ENCODE peak calls at places on chromosomes 4 and X, in nine cellular contexts. One of them, this sample, is unnamed.
A peak's percentile ranks its signal among the peaks of the same experiment; 100 is the strongest.

GRCh38 chr4:117768610-117769009 is 265.7 kb upstream of the NDST3 start:
- ATAC-seq in upper lobe of left lung: no peak
- ATAC-seq in body of pancreas: no peak
- ATAC-seq in CD8-positive, alpha-beta T cell: no peak
- ATAC-seq in right lobe of liver: no peak
- ATAC-seq in right cardiac atrium: no peak
- ATAC-seq in heart left ventricle: no peak
- ATAC-seq in Panc1: no peak
- ATAC-seq in heart right ventricle: no peak
- ATAC-seq in this sample: no peak

GRCh38 chr4:39102297-39102696 is 40.3 kb downstream of the KLHL5 start:
- ATAC-seq in upper lobe of left lung: no peak
- ATAC-seq in body of pancreas: no peak
- ATAC-seq in CD8-positive, alpha-beta T cell: no peak
- ATAC-seq in right lobe of liver: no peak
- ATAC-seq in right cardiac atrium: peak; percentile 68
- ATAC-seq in heart left ventricle: peak; percentile 73
- ATAC-seq in Panc1: no peak
- ATAC-seq in heart right ventricle: no peak
- ATAC-seq in this sample: no peak

GRCh38 chr4:5998333-5998936 is 19.8 kb downstream of the C4orf50 start:
- ATAC-seq in upper lobe of left lung: peak; percentile 78
- ATAC-seq in body of pancreas: peak; percentile 71
- ATAC-seq in CD8-positive, alpha-beta T cell: peak; percentile 36
- ATAC-seq in right lobe of liver: peak; percentile 87
- ATAC-seq in right cardiac atrium: peak; percentile 75
- ATAC-seq in heart left ventricle: peak; percentile 79
- ATAC-seq in Panc1: peak; percentile 93
- ATAC-seq in heart right ventricle: peak; percentile 77
- ATAC-seq in this sample: no peak

GRCh38 chr4:123260429-123261052 is 136.1 kb upstream of the SPRY1 start:
- ATAC-seq in upper lobe of left lung: no peak
- ATAC-seq in body of pancreas: no peak
- ATAC-seq in CD8-positive, alpha-beta T cell: no peak
- ATAC-seq in right lobe of liver: no peak
- ATAC-seq in right cardiac atrium: peak; percentile 53
- ATAC-seq in heart left ventricle: peak; percentile 39
- ATAC-seq in Panc1: no peak
- ATAC-seq in heart right ventricle: peak; percentile 29
- ATAC-seq in this sample: no peak

GRCh38 chr4:24690436-24690835 is 104.9 kb upstream of the SOD3 start:
- ATAC-seq in upper lobe of left lung: peak; percentile 15
- ATAC-seq in body of pancreas: no peak
- ATAC-seq in CD8-positive, alpha-beta T cell: no peak
- ATAC-seq in right lobe of liver: no peak
- ATAC-seq in right cardiac atrium: peak; percentile 74
- ATAC-seq in heart left ventricle: peak; percentile 30
- ATAC-seq in Panc1: no peak
- ATAC-seq in heart right ventricle: no peak
- ATAC-seq in this sample: peak; percentile 61

GRCh38 chrX:155333701-155334100 is 713 bp downstream of the CLIC2 start:
- ATAC-seq in upper lobe of left lung: no peak
- ATAC-seq in body of pancreas: no peak
- ATAC-seq in CD8-positive, alpha-beta T cell: no peak
- ATAC-seq in right lobe of liver: no peak
- ATAC-seq in right cardiac atrium: no peak
- ATAC-seq in heart left ventricle: no peak
- ATAC-seq in Panc1: no peak
- ATAC-seq in heart right ventricle: peak; percentile 44
- ATAC-seq in this sample: no peak

GRCh38 chrX:44503550-44503949 is 39.1 kb downstream of the FUNDC1 start:
- ATAC-seq in upper lobe of left lung: no peak
- ATAC-seq in body of pancreas: no peak
- ATAC-seq in CD8-positive, alpha-beta T cell: no peak
- ATAC-seq in right lobe of liver: no peak
- ATAC-seq in right cardiac atrium: no peak
- ATAC-seq in heart left ventricle: no peak
- ATAC-seq in Panc1: no peak
- ATAC-seq in heart right ventricle: no peak
- ATAC-seq in this sample: no peak

GRCh38 chr4:74632634-74633033 is 161.7 kb downstream of the BTC start:
- ATAC-seq in upper lobe of left lung: peak; percentile 83
- ATAC-seq in body of pancreas: no peak
- ATAC-seq in CD8-positive, alpha-beta T cell: peak; percentile 77
- ATAC-seq in right lobe of liver: peak; percentile 33
- ATAC-seq in right cardiac atrium: peak; percentile 95
- ATAC-seq in heart left ventricle: peak; percentile 26
- ATAC-seq in Panc1: peak; percentile 73
- ATAC-seq in heart right ventricle: no peak
- ATAC-seq in this sample: no peak

GRCh38 chrX:68536429-68536828 is 37.6 kb downstream of the YIPF6 start:
- ATAC-seq in upper lobe of left lung: no peak
- ATAC-seq in body of pancreas: peak; percentile 35
- ATAC-seq in CD8-positive, alpha-beta T cell: no peak
- ATAC-seq in right lobe of liver: peak; percentile 51
- ATAC-seq in right cardiac atrium: no peak
- ATAC-seq in heart left ventricle: no peak
- ATAC-seq in Panc1: no peak
- ATAC-seq in heart right ventricle: no peak
- ATAC-seq in this sample: no peak

GRCh38 chr4:188262464-188262863 is 123.2 kb downstream of the TRIML1 start:
- ATAC-seq in upper lobe of left lung: no peak
- ATAC-seq in body of pancreas: no peak
- ATAC-seq in CD8-positive, alpha-beta T cell: no peak
- ATAC-seq in right lobe of liver: no peak
- ATAC-seq in right cardiac atrium: no peak
- ATAC-seq in heart left ventricle: no peak
- ATAC-seq in Panc1: no peak
- ATAC-seq in heart right ventricle: no peak
- ATAC-seq in this sample: no peak

GRCh38 chrX:25648790-25649189 is 489.4 kb upstream of the MAGEB18 start:
- ATAC-seq in upper lobe of left lung: no peak
- ATAC-seq in body of pancreas: no peak
- ATAC-seq in CD8-positive, alpha-beta T cell: no peak
- ATAC-seq in right lobe of liver: no peak
- ATAC-seq in right cardiac atrium: no peak
- ATAC-seq in heart left ventricle: no peak
- ATAC-seq in Panc1: no peak
- ATAC-seq in heart right ventricle: no peak
- ATAC-seq in this sample: no peak

GRCh38 chr4:15233626-15234025 is 194.2 kb upstream of the C1QTNF7 start:
- ATAC-seq in upper lobe of left lung: no peak
- ATAC-seq in body of pancreas: no peak
- ATAC-seq in CD8-positive, alpha-beta T cell: peak; percentile 60
- ATAC-seq in right lobe of liver: no peak
- ATAC-seq in right cardiac atrium: no peak
- ATAC-seq in heart left ventricle: peak; percentile 4
- ATAC-seq in Panc1: no peak
- ATAC-seq in heart right ventricle: no peak
- ATAC-seq in this sample: no peak

GRCh38 chrX:154409222-154409871 is at the start of gene DNASE1L1:
- ATAC-seq in upper lobe of left lung: peak; percentile 89
- ATAC-seq in body of pancreas: peak; percentile 22
- ATAC-seq in CD8-positive, alpha-beta T cell: no peak
- ATAC-seq in right lobe of liver: peak; percentile 53
- ATAC-seq in right cardiac atrium: peak; percentile 80
- ATAC-seq in heart left ventricle: peak; percentile 84
- ATAC-seq in Panc1: peak; percentile 92
- ATAC-seq in heart right ventricle: peak; percentile 75
- ATAC-seq in this sample: peak; percentile 66

GRCh38 chrX:84737471-84737871 is 235.2 kb upstream of the HDX start:
- ATAC-seq in upper lobe of left lung: no peak
- ATAC-seq in body of pancreas: no peak
- ATAC-seq in CD8-positive, alpha-beta T cell: no peak
- ATAC-seq in right lobe of liver: no peak
- ATAC-seq in right cardiac atrium: no peak
- ATAC-seq in heart left ventricle: no peak
- ATAC-seq in Panc1: no peak
- ATAC-seq in heart right ventricle: no peak
- ATAC-seq in this sample: peak; percentile 34

GRCh38 chrX:14777484-14777883 is 95.4 kb downstream of the FANCB start:
- ATAC-seq in upper lobe of left lung: no peak
- ATAC-seq in body of pancreas: no peak
- ATAC-seq in CD8-positive, alpha-beta T cell: no peak
- ATAC-seq in right lobe of liver: no peak
- ATAC-seq in right cardiac atrium: no peak
- ATAC-seq in heart left ventricle: no peak
- ATAC-seq in Panc1: no peak
- ATAC-seq in heart right ventricle: no peak
- ATAC-seq in this sample: no peak

GRCh38 chr4:120754590-120754989 is 167.9 kb downstream of the PRDM5 start:
- ATAC-seq in upper lobe of left lung: no peak
- ATAC-seq in body of pancreas: no peak
- ATAC-seq in CD8-positive, alpha-beta T cell: no peak
- ATAC-seq in right lobe of liver: no peak
- ATAC-seq in right cardiac atrium: peak; percentile 57
- ATAC-seq in heart left ventricle: peak; percentile 87
- ATAC-seq in Panc1: no peak
- ATAC-seq in heart right ventricle: peak; percentile 84
- ATAC-seq in this sample: no peak

GRCh38 chr4:48343035-48343434 is 1.7 kb downstream of the SLAIN2 start:
- ATAC-seq in upper lobe of left lung: no peak
- ATAC-seq in body of pancreas: no peak
- ATAC-seq in CD8-positive, alpha-beta T cell: no peak
- ATAC-seq in right lobe of liver: no peak
- ATAC-seq in right cardiac atrium: no peak
- ATAC-seq in heart left ventricle: no peak
- ATAC-seq in Panc1: no peak
- ATAC-seq in heart right ventricle: no peak
- ATAC-seq in this sample: no peak

GRCh38 chr4:48341776-48342558 is 638 bp downstream of the SLAIN2 start:
- ATAC-seq in upper lobe of left lung: peak; percentile 72
- ATAC-seq in body of pancreas: peak; percentile 19
- ATAC-seq in CD8-positive, alpha-beta T cell: peak; percentile 8
- ATAC-seq in right lobe of liver: peak; percentile 39
- ATAC-seq in right cardiac atrium: peak; percentile 67
- ATAC-seq in heart left ventricle: no peak
- ATAC-seq in Panc1: peak; percentile 42
- ATAC-seq in heart right ventricle: peak; percentile 50
- ATAC-seq in this sample: peak; percentile 13

GRCh38 chr4:48345542-48345941 is 4.2 kb downstream of the SLAIN2 start:
- ATAC-seq in upper lobe of left lung: no peak
- ATAC-seq in body of pancreas: no peak
- ATAC-seq in CD8-positive, alpha-beta T cell: no peak
- ATAC-seq in right lobe of liver: no peak
- ATAC-seq in right cardiac atrium: no peak
- ATAC-seq in heart left ventricle: no peak
- ATAC-seq in Panc1: no peak
- ATAC-seq in heart right ventricle: no peak
- ATAC-seq in this sample: no peak

GRCh38 chr4:48342559-48342878 is 1.2 kb downstream of the SLAIN2 start:
- ATAC-seq in upper lobe of left lung: no peak
- ATAC-seq in body of pancreas: no peak
- ATAC-seq in CD8-positive, alpha-beta T cell: no peak
- ATAC-seq in right lobe of liver: no peak
- ATAC-seq in right cardiac atrium: no peak
- ATAC-seq in heart left ventricle: no peak
- ATAC-seq in Panc1: no peak
- ATAC-seq in heart right ventricle: no peak
- ATAC-seq in this sample: no peak

GRCh38 chr4:48343531-48343930 is 2.2 kb downstream of the SLAIN2 start:
- ATAC-seq in upper lobe of left lung: no peak
- ATAC-seq in body of pancreas: no peak
- ATAC-seq in CD8-positive, alpha-beta T cell: no peak
- ATAC-seq in right lobe of liver: no peak
- ATAC-seq in right cardiac atrium: no peak
- ATAC-seq in heart left ventricle: no peak
- ATAC-seq in Panc1: no peak
- ATAC-seq in heart right ventricle: no peak
- ATAC-seq in this sample: no peak
- H3K27ac ChIP-seq in upper lobe of left lung: no peak overlapping the region
- H3K27ac ChIP-seq in body of pancreas: no peak overlapping the region
- H3K27ac ChIP-seq in CD8-positive, alpha-beta T cell: no peak overlapping the region
- H3K27ac ChIP-seq in right lobe of liver: no peak overlapping the region
- H3K27ac ChIP-seq in right cardiac atrium: no peak overlapping the region
- H3K27ac ChIP-seq in heart left ventricle: peak overlapping the region; percentile 98
- H3K27ac ChIP-seq in Panc1: no peak overlapping the region
- H3K27ac ChIP-seq in heart right ventricle: peak overlapping the region; percentile 99
- H3K27ac ChIP-seq in this sample: peak overlapping the region; percentile 17

DNA sequence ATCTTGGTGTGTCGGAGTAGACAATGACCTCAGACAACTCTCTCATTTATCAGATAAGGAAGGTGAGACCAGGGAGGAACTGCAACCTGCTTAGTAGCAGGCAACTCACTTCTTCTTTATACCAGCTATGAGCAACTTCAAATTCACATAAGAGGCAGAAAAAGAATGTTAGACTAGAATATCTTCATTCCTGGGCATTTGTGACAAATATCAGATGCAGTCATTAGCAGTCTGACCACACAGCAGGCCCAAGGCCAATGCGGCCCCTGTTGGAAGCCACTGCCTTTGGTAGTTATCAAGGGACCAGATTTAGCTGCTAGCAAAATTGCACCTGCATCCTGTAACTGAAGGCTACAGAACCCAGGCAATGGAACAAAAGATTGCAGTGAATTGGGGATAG is 219.2 kb upstream of the RASGEF1B start:
- ATAC-seq in upper lobe of left lung: no peak
- ATAC-seq in body of pancreas: no peak
- ATAC-seq in CD8-positive, alpha-beta T cell: no peak
- ATAC-seq in right lobe of liver: no peak
- ATAC-seq in right cardiac atrium: no peak
- ATAC-seq in heart left ventricle: no peak
- ATAC-seq in Panc1: no peak
- ATAC-seq in heart right ventricle: no peak
- ATAC-seq in this sample: no peak
- H3K27ac ChIP-seq in upper lobe of left lung: no peak overlapping the region
- H3K27ac ChIP-seq in body of pancreas: no peak overlapping the region
- H3K27ac ChIP-seq in CD8-positive, alpha-beta T cell: no peak overlapping the region
- H3K27ac ChIP-seq in right lobe of liver: no peak overlapping the region
- H3K27ac ChIP-seq in right cardiac atrium: no peak overlapping the region
- H3K27ac ChIP-seq in heart left ventricle: no peak overlapping the region
- H3K27ac ChIP-seq in Panc1: no peak overlapping the region
- H3K27ac ChIP-seq in heart right ventricle: no peak overlapping the region
- H3K27ac ChIP-seq in this sample: no peak overlapping the region

GRCh38 chrX:107738768-107739167 is 36.8 kb downstream of the TSC22D3 start:
- ATAC-seq in upper lobe of left lung: no peak
- ATAC-seq in body of pancreas: no peak
- ATAC-seq in CD8-positive, alpha-beta T cell: no peak
- ATAC-seq in right lobe of liver: peak; percentile 59
- ATAC-seq in right cardiac atrium: no peak
- ATAC-seq in heart left ventricle: no peak
- ATAC-seq in Panc1: no peak
- ATAC-seq in heart right ventricle: no peak
- ATAC-seq in this sample: no peak
- H3K27ac ChIP-seq in upper lobe of left lung: no peak overlapping the region
- H3K27ac ChIP-seq in body of pancreas: peak overlapping the region; percentile 47
- H3K27ac ChIP-seq in CD8-positive, alpha-beta T cell: no peak overlapping the region
- H3K27ac ChIP-seq in right lobe of liver: peak overlapping the region; percentile 87
- H3K27ac ChIP-seq in right cardiac atrium: peak overlapping the region; percentile 53
- H3K27ac ChIP-seq in heart left ventricle: peak overlapping the region; percentile 1
- H3K27ac ChIP-seq in Panc1: no peak overlapping the region
- H3K27ac ChIP-seq in heart right ventricle: peak overlapping the region; percentile 74
- H3K27ac ChIP-seq in this sample: no peak overlapping the region

DNA sequence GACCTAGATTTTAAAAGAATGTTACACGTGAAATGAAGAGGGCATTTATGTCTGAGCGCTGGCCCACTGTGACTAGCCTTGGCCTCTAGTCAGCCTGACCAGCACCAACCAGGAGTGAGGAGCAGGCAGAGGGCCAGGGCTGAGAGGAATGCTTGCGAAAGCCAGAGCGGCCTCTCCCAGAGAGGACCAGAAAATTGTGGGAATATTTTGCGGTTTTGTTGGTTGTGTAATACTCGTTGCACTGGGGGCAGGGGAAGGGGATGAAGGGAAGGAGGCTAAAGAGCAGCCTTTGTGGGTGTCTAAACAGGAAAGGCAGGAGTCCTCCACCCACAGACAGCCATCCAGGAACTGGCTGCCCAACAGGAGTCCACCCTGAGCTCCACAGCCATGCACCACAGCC is 3.8 kb downstream of the GABRE start:
- ATAC-seq in upper lobe of left lung: peak; percentile 84
- ATAC-seq in body of pancreas: peak; percentile 70
- ATAC-seq in CD8-positive, alpha-beta T cell: no peak
- ATAC-seq in right lobe of liver: peak; percentile 88
- ATAC-seq in right cardiac atrium: peak; percentile 72
- ATAC-seq in heart left ventricle: peak; percentile 75
- ATAC-seq in Panc1: no peak
- ATAC-seq in heart right ventricle: peak; percentile 46
- ATAC-seq in this sample: peak; percentile 60
- H3K27ac ChIP-seq in upper lobe of left lung: no peak overlapping the region
- H3K27ac ChIP-seq in body of pancreas: no peak overlapping the region
- H3K27ac ChIP-seq in CD8-positive, alpha-beta T cell: no peak overlapping the region
- H3K27ac ChIP-seq in right lobe of liver: no peak overlapping the region
- H3K27ac ChIP-seq in right cardiac atrium: peak overlapping the region; percentile 37
- H3K27ac ChIP-seq in heart left ventricle: peak overlapping the region; percentile 39
- H3K27ac ChIP-seq in Panc1: no peak overlapping the region
- H3K27ac ChIP-seq in heart right ventricle: peak overlapping the region; percentile 57
- H3K27ac ChIP-seq in this sample: no peak overlapping the region